ENCODE peak calls at places on chromosomes 1 and 21, in six cellular contexts. One of them, this sample, is unnamed.

GRCh38 chr1:23140940-23141596 is 27.6 kb downstream of the LUZP1 start:
- DNase-seq in pancreas: no peak
- DNase-seq in CD8-positive, alpha-beta memory T cell: no peak
- DNase-seq in IMR-90: no peak
- DNase-seq in ovary: no peak
- DNase-seq in effector memory CD4-positive, alpha-beta T cell: no peak
- DNase-seq in this sample: peak

GRCh38 chr21:31509108-31510017 is 150.1 kb upstream of the SOD1 start:
- DNase-seq in pancreas: no peak
- DNase-seq in CD8-positive, alpha-beta memory T cell: peak
- DNase-seq in IMR-90: no peak
- DNase-seq in ovary: no peak
- DNase-seq in effector memory CD4-positive, alpha-beta T cell: peak
- DNase-seq in this sample: no peak

GRCh38 chr1:235280467-235280866 is 47.5 kb downstream of the ARID4B start:
- DNase-seq in pancreas: peak
- DNase-seq in CD8-positive, alpha-beta memory T cell: no peak
- DNase-seq in IMR-90: no peak
- DNase-seq in ovary: no peak
- DNase-seq in effector memory CD4-positive, alpha-beta T cell: no peak
- DNase-seq in this sample: no peak

GRCh38 chr1:227227761-227228160 is 90.5 kb downstream of the CDC42BPA start:
- DNase-seq in pancreas: no peak
- DNase-seq in CD8-positive, alpha-beta memory T cell: no peak
- DNase-seq in IMR-90: no peak
- DNase-seq in ovary: no peak
- DNase-seq in effector memory CD4-positive, alpha-beta T cell: no peak
- DNase-seq in this sample: no peak

GRCh38 chr21:25970254-25970930 is 200.2 kb downstream of the APP start:
- DNase-seq in pancreas: no peak
- DNase-seq in CD8-positive, alpha-beta memory T cell: no peak
- DNase-seq in IMR-90: no peak
- DNase-seq in ovary: no peak
- DNase-seq in effector memory CD4-positive, alpha-beta T cell: no peak
- DNase-seq in this sample: no peak

GRCh38 chr1:25056536-25056935 is 126.5 kb upstream of the RUNX3 start:
- DNase-seq in pancreas: no peak
- DNase-seq in CD8-positive, alpha-beta memory T cell: no peak
- DNase-seq in IMR-90: no peak
- DNase-seq in ovary: no peak
- DNase-seq in effector memory CD4-positive, alpha-beta T cell: no peak
- DNase-seq in this sample: no peak

GRCh38 chr1:176541663-176542062 is 78.7 kb downstream of the PAPPA2 start:
- DNase-seq in pancreas: no peak
- DNase-seq in CD8-positive, alpha-beta memory T cell: no peak
- DNase-seq in IMR-90: no peak
- DNase-seq in ovary: no peak
- DNase-seq in effector memory CD4-positive, alpha-beta T cell: no peak
- DNase-seq in this sample: no peak

GRCh38 chr1:53579221-53580008 is 120.2 kb downstream of the DMRTB1 start:
- DNase-seq in pancreas: no peak
- DNase-seq in CD8-positive, alpha-beta memory T cell: no peak
- DNase-seq in IMR-90: no peak
- DNase-seq in ovary: no peak
- DNase-seq in effector memory CD4-positive, alpha-beta T cell: no peak
- DNase-seq in this sample: no peak

GRCh38 chr1:210464519-210465039 is 135.9 kb downstream of the HHAT start:
- DNase-seq in pancreas: no peak
- DNase-seq in CD8-positive, alpha-beta memory T cell: no peak
- DNase-seq in IMR-90: peak
- DNase-seq in ovary: no peak
- DNase-seq in effector memory CD4-positive, alpha-beta T cell: no peak
- DNase-seq in this sample: no peak

GRCh38 chr1:11918779-11919519 is 7.3 kb downstream of the KIAA2013 start:
- DNase-seq in pancreas: no peak
- DNase-seq in CD8-positive, alpha-beta memory T cell: no peak
- DNase-seq in IMR-90: peak
- DNase-seq in ovary: no peak
- DNase-seq in effector memory CD4-positive, alpha-beta T cell: no peak
- DNase-seq in this sample: peak

GRCh38 chr1:89733748-89734147 is 87.1 kb upstream of the LRRC8D start:
- DNase-seq in pancreas: no peak
- DNase-seq in CD8-positive, alpha-beta memory T cell: no peak
- DNase-seq in IMR-90: no peak
- DNase-seq in ovary: no peak
- DNase-seq in effector memory CD4-positive, alpha-beta T cell: no peak
- DNase-seq in this sample: no peak

GRCh38 chr21:38787461-38788274 is 18.1 kb upstream of the ETS2 start:
- DNase-seq in pancreas: peak
- DNase-seq in CD8-positive, alpha-beta memory T cell: no peak
- DNase-seq in IMR-90: peak
- DNase-seq in ovary: no peak
- DNase-seq in effector memory CD4-positive, alpha-beta T cell: no peak
- DNase-seq in this sample: no peak

GRCh38 chr21:46071082-46071481 is 26.8 kb upstream of the COL6A2 start:
- DNase-seq in pancreas: no peak
- DNase-seq in CD8-positive, alpha-beta memory T cell: no peak
- DNase-seq in IMR-90: no peak
- DNase-seq in ovary: peak
- DNase-seq in effector memory CD4-positive, alpha-beta T cell: no peak
- DNase-seq in this sample: peak

GRCh38 chr1:6508876-6509602 is 17.6 kb upstream of the PLEKHG5 start:
- DNase-seq in pancreas: no peak
- DNase-seq in CD8-positive, alpha-beta memory T cell: no peak
- DNase-seq in IMR-90: no peak
- DNase-seq in ovary: no peak
- DNase-seq in effector memory CD4-positive, alpha-beta T cell: no peak
- DNase-seq in this sample: no peak

GRCh38 chr21:16113052-16113715 is 383.4 kb downstream of the USP25 start:
- DNase-seq in pancreas: no peak
- DNase-seq in CD8-positive, alpha-beta memory T cell: no peak
- DNase-seq in IMR-90: peak
- DNase-seq in ovary: no peak
- DNase-seq in effector memory CD4-positive, alpha-beta T cell: no peak
- DNase-seq in this sample: no peak

GRCh38 chr1:238951809-238952208 is 434.6 kb upstream of the CHRM3 start:
- DNase-seq in pancreas: no peak
- DNase-seq in CD8-positive, alpha-beta memory T cell: no peak
- DNase-seq in IMR-90: peak
- DNase-seq in ovary: no peak
- DNase-seq in effector memory CD4-positive, alpha-beta T cell: no peak
- DNase-seq in this sample: no peak

GRCh38 chr1:111204211-111204883 is 3.9 kb upstream of the DENND2D start:
- DNase-seq in pancreas: peak
- DNase-seq in CD8-positive, alpha-beta memory T cell: peak
- DNase-seq in IMR-90: no peak
- DNase-seq in ovary: peak
- DNase-seq in effector memory CD4-positive, alpha-beta T cell: peak
- DNase-seq in this sample: no peak

GRCh38 chr1:26278835-26279597 is 870 bp upstream of the SH3BGRL3 start:
- DNase-seq in pancreas: no peak
- DNase-seq in CD8-positive, alpha-beta memory T cell: no peak
- DNase-seq in IMR-90: peak
- DNase-seq in ovary: no peak
- DNase-seq in effector memory CD4-positive, alpha-beta T cell: no peak
- DNase-seq in this sample: no peak

GRCh38 chr1:52237430-52237829 is 95.5 kb downstream of the ZFYVE9 start:
- DNase-seq in pancreas: no peak
- DNase-seq in CD8-positive, alpha-beta memory T cell: no peak
- DNase-seq in IMR-90: peak
- DNase-seq in ovary: no peak
- DNase-seq in effector memory CD4-positive, alpha-beta T cell: no peak
- DNase-seq in this sample: no peak

GRCh38 chr1:235902638-235903542 is 36.2 kb upstream of the LYST start:
- DNase-seq in pancreas: no peak
- DNase-seq in CD8-positive, alpha-beta memory T cell: no peak
- DNase-seq in IMR-90: peak
- DNase-seq in ovary: no peak
- DNase-seq in effector memory CD4-positive, alpha-beta T cell: no peak
- DNase-seq in this sample: no peak

GRCh38 chr1:62208970-62209369 is 14.3 kb downstream of the L1TD1 start:
- DNase-seq in pancreas: no peak
- DNase-seq in CD8-positive, alpha-beta memory T cell: no peak
- DNase-seq in IMR-90: no peak
- DNase-seq in ovary: no peak
- DNase-seq in effector memory CD4-positive, alpha-beta T cell: no peak
- DNase-seq in this sample: no peak

GRCh38 chr1:201808633-201808990 is 20.3 kb upstream of the IPO9 start:
- DNase-seq in pancreas: no peak
- DNase-seq in CD8-positive, alpha-beta memory T cell: no peak
- DNase-seq in IMR-90: no peak
- DNase-seq in ovary: no peak
- DNase-seq in effector memory CD4-positive, alpha-beta T cell: no peak
- DNase-seq in this sample: no peak

GRCh38 chr1:30787856-30788495 is 30.4 kb upstream of the LAPTM5 start:
- DNase-seq in pancreas: no peak
- DNase-seq in CD8-positive, alpha-beta memory T cell: no peak
- DNase-seq in IMR-90: no peak
- DNase-seq in ovary: no peak
- DNase-seq in effector memory CD4-positive, alpha-beta T cell: no peak
- DNase-seq in this sample: no peak

GRCh38 chr1:106515375-106515774 is 541.1 kb upstream of the PRMT6 start:
- DNase-seq in pancreas: no peak
- DNase-seq in CD8-positive, alpha-beta memory T cell: no peak
- DNase-seq in IMR-90: no peak
- DNase-seq in ovary: no peak
- DNase-seq in effector memory CD4-positive, alpha-beta T cell: no peak
- DNase-seq in this sample: no peak

GRCh38 chr1:157844084-157844830 is 2.6 kb upstream of the CD5L start:
- DNase-seq in pancreas: no peak
- DNase-seq in CD8-positive, alpha-beta memory T cell: no peak
- DNase-seq in IMR-90: no peak
- DNase-seq in ovary: no peak
- DNase-seq in effector memory CD4-positive, alpha-beta T cell: no peak
- DNase-seq in this sample: no peak
- H3K27ac ChIP-seq in pancreas: no peak
- H3K27ac ChIP-seq in CD8-positive, alpha-beta memory T cell: no peak
- H3K27ac ChIP-seq in IMR-90: no peak
- H3K27ac ChIP-seq in ovary: no peak
- H3K27ac ChIP-seq in effector memory CD4-positive, alpha-beta T cell: no peak
- H3K27ac ChIP-seq in this sample: no peak

DNA sequence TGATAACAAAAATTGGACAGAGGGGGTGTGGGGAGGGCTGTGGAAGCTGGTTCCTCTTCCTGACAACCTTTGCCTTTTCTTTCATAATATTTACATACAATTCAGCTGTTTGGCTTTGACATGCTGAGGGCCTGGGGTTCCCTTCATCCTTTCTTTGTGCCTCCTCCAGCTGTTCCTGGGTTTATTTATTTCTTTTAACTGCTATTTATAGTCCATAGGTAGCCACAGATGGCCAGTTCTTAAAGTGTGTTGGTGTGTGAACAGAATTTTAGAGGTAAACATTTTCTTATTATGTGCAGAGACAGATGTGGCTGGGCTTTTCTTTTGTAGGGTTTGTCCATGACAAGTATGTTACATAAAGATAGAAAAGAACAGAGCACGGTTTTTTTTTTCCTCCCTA is 34.1 kb upstream of the CNIH3 start:
- DNase-seq in pancreas: no peak
- DNase-seq in CD8-positive, alpha-beta memory T cell: no peak
- DNase-seq in IMR-90: peak
- DNase-seq in ovary: no peak
- DNase-seq in effector memory CD4-positive, alpha-beta T cell: no peak
- DNase-seq in this sample: no peak
- H3K4me3 ChIP-seq in pancreas: no peak
- H3K4me3 ChIP-seq in CD8-positive, alpha-beta memory T cell: no peak
- H3K4me3 ChIP-seq in IMR-90: no peak
- H3K4me3 ChIP-seq in ovary: no peak
- H3K4me3 ChIP-seq in effector memory CD4-positive, alpha-beta T cell: no peak
- H3K4me3 ChIP-seq in this sample: no peak

GRCh38 chr1:181131255-181131901 is 42.9 kb downstream of the IER5 start:
- DNase-seq in pancreas: no peak
- DNase-seq in CD8-positive, alpha-beta memory T cell: no peak
- DNase-seq in IMR-90: no peak
- DNase-seq in ovary: no peak
- DNase-seq in effector memory CD4-positive, alpha-beta T cell: no peak
- DNase-seq in this sample: no peak
- H3K27ac ChIP-seq in pancreas: no peak
- H3K27ac ChIP-seq in CD8-positive, alpha-beta memory T cell: no peak
- H3K27ac ChIP-seq in IMR-90: no peak
- H3K27ac ChIP-seq in ovary: no peak
- H3K27ac ChIP-seq in effector memory CD4-positive, alpha-beta T cell: no peak
- H3K27ac ChIP-seq in this sample: no peak

GRCh38 chr1:241181971-241182370 is 175.0 kb downstream of the RGS7 start:
- DNase-seq in pancreas: no peak
- DNase-seq in CD8-positive, alpha-beta memory T cell: no peak
- DNase-seq in IMR-90: no peak
- DNase-seq in ovary: no peak
- DNase-seq in effector memory CD4-positive, alpha-beta T cell: no peak
- DNase-seq in this sample: no peak
- H3K4me3 ChIP-seq in pancreas: no peak
- H3K4me3 ChIP-seq in CD8-positive, alpha-beta memory T cell: no peak
- H3K4me3 ChIP-seq in IMR-90: no peak
- H3K4me3 ChIP-seq in ovary: no peak
- H3K4me3 ChIP-seq in effector memory CD4-positive, alpha-beta T cell: no peak
- H3K4me3 ChIP-seq in this sample: no peak

GRCh38 chr1:41475346-41475745 is 9.1 kb downstream of the EDN2 start:
- DNase-seq in pancreas: no peak
- DNase-seq in CD8-positive, alpha-beta memory T cell: no peak
- DNase-seq in IMR-90: no peak
- DNase-seq in ovary: no peak
- DNase-seq in effector memory CD4-positive, alpha-beta T cell: no peak
- DNase-seq in this sample: no peak
- H3K27ac ChIP-seq in pancreas: peak
- H3K27ac ChIP-seq in CD8-positive, alpha-beta memory T cell: no peak
- H3K27ac ChIP-seq in IMR-90: no peak
- H3K27ac ChIP-seq in ovary: no peak
- H3K27ac ChIP-seq in effector memory CD4-positive, alpha-beta T cell: no peak
- H3K27ac ChIP-seq in this sample: peak

GRCh38 chr1:10694633-10695627 is 101.5 kb downstream of the CASZ1 start:
- DNase-seq in pancreas: peak
- DNase-seq in CD8-positive, alpha-beta memory T cell: peak
- DNase-seq in IMR-90: peak
- DNase-seq in ovary: peak
- DNase-seq in effector memory CD4-positive, alpha-beta T cell: peak
- DNase-seq in this sample: peak
- H3K4me3 ChIP-seq in pancreas: peak
- H3K4me3 ChIP-seq in CD8-positive, alpha-beta memory T cell: peak
- H3K4me3 ChIP-seq in IMR-90: peak
- H3K4me3 ChIP-seq in ovary: peak
- H3K4me3 ChIP-seq in effector memory CD4-positive, alpha-beta T cell: peak
- H3K4me3 ChIP-seq in this sample: peak

This sample was measured in coronary artery.